ENCODE peak calls at places on chromosomes 6 and 20, in ten cellular contexts. I, A, Z, V, L, J, H, S, B and C are unnamed samples.
A peak's percentile ranks its signal among the peaks of the same experiment; 100 is the strongest.

GRCh38 chr6:97774973-97775372 is 492.0 kb upstream of the MMS22L start:
- DNase-seq in H (no peak), B (no peak), I (no peak), L (no peak), Z (no peak), J (no peak), S (no peak), A (no peak), V (no peak), C (no peak)

GRCh38 chr6:108677357-108677756 is 116.6 kb downstream of the FOXO3 start:
- DNase-seq in Z (no peak), L (no peak), J (no peak), I (no peak), V (no peak), S (no peak), A (no peak), H (no peak), B (no peak), C (no peak)

GRCh38 chr20:6767536-6768227 is at the start of gene BMP2:
- DNase-seq in H (no peak), S (no peak), I (peak; percentile 73), B (no peak), L (peak; percentile 60), J (peak; percentile 68), Z (peak; percentile 53), A (peak; percentile 85), V (peak; percentile 26), C (peak; percentile 38)

GRCh38 chr20:59820204-59821041 is 113.0 kb downstream of the SYCP2 start:
- DNase-seq in V (no peak), S (peak; percentile 83), A (no peak), Z (peak; percentile 26), J (no peak), L (no peak), B (no peak), H (no peak), I (peak; percentile 63), C (no peak)

GRCh38 chr20:588932-589672 is 21.0 kb downstream of the TCF15 start:
- DNase-seq in I (no peak), J (peak; percentile 75), Z (no peak), B (no peak), L (peak; percentile 10), A (no peak), V (no peak), S (no peak), H (no peak), C (no peak)

GRCh38 chr20:17909745-17910345 is 58.7 kb downstream of the SNX5 start:
- DNase-seq in J (no peak), S (no peak), A (peak; percentile 52), Z (no peak), B (no peak), L (no peak), I (no peak), V (no peak), H (no peak), C (no peak)

GRCh38 chr6:19697744-19698290 is 139.4 kb upstream of the ID4 start:
- DNase-seq in B (no peak), I (peak; percentile 72), L (peak; percentile 81), H (no peak), Z (no peak), S (peak; percentile 66), V (no peak), A (peak; percentile 64), J (no peak), C (no peak)

GRCh38 chr20:31580706-31581105 is 24.4 kb upstream of the ID1 start:
- DNase-seq in B (no peak), S (no peak), A (no peak), L (no peak), V (no peak), J (no peak), I (no peak), Z (no peak), H (no peak), C (no peak)

DNA sequence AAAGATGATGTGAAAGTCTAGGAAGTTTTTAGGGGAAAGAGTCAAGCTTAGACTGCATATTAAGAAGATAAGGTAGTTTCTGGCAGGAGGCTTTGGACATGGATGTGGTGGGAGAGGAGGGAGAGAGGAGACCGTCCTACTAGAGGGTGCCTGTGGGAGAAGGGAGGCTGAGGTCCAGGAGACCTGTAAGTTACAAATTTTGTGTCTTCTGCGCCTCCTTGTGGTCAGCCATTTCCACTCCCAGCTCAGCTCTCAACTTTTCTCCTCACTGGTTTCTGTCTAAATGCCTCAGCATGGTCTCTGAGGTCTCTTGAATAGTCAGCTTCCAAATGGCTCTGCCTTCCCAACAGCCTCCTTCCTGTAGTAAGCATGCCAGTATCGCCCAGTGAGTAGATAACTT is 193.4 kb downstream of the UNC5CL start:
- DNase-seq in B (no peak), A (peak; percentile 56), I (peak; percentile 57), L (peak; percentile 46), J (no peak), V (peak; percentile 46), Z (no peak), H (peak; percentile 5), S (peak; percentile 50), C (peak; percentile 57)
- TF ChIP-seq CTCF in B (peak; percentile 35), A (peak; percentile 49), I (peak; percentile 66), L (peak; percentile 62), J (peak; percentile 63), V (peak; percentile 55), Z (no peak), H (peak; percentile 30), S (peak; percentile 84), C (peak; percentile 71)

GRCh38 chr6:53659458-53659857 is 6.1 kb downstream of the KLHL31 start:
- DNase-seq in A (no peak), L (no peak), J (no peak), V (no peak), Z (no peak), B (no peak), H (no peak), I (peak; percentile 64), S (peak; percentile 74), C (no peak)

GRCh38 chr6:53651764-53652401 is 13.7 kb downstream of the KLHL31 start:
- DNase-seq in S (peak; percentile 75), I (peak; percentile 89), V (peak; percentile 82), A (peak; percentile 77), J (peak; percentile 51), L (peak; percentile 51), Z (peak; percentile 54), B (peak; percentile 80), H (peak; percentile 69), C (peak; percentile 63)

GRCh38 chr6:53658992-53659391 is 6.6 kb downstream of the KLHL31 start:
- DNase-seq in L (no peak), I (peak; percentile 35), H (no peak), V (no peak), J (no peak), B (no peak), A (no peak), S (peak; percentile 44), Z (no peak), C (no peak)

GRCh38 chr6:53651149-53651763 is 14.3 kb downstream of the KLHL31 start:
- DNase-seq in B (peak; percentile 71), H (peak; percentile 53), J (peak; percentile 44), A (peak; percentile 86), V (peak; percentile 69), S (peak; percentile 85), L (peak; percentile 86), I (peak; percentile 91), Z (peak; percentile 48), C (peak; percentile 44)

DNA sequence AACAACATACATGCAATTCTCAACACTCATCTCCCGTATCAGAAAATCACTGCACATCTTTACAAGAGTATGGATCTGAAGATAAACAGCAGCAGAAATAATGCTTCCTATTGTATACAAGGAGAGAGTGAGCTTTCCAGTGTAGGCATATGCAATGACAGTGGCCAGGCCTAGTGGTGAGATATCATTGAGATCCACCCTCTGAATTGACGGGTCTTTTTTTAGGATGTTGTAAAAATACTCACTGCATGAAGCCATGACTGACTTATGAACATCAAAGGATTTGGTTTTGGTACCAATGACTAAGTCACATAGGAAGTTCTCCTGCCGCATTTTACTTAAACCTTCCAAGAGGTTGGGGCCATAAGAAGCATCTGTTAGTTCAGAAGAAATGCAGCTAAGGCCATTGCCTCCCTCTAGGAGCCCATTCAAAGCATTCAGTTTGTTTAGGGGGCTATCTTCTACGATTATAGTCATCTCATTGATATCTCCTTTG is 10.8 kb downstream of the KLHL31 start:
- DNase-seq in L (no peak), J (no peak), V (no peak), S (no peak), Z (no peak), A (no peak), H (no peak), I (no peak), B (no peak), C (no peak)
- TF ChIP-seq CTCF in L (no peak), J (no peak), V (no peak), S (no peak), Z (no peak), A (no peak), H (no peak), I (no peak), B (no peak), C (no peak)

GRCh38 chr20:33005908-33006775 is 1.4 kb upstream of the BPIFB2 start:
- DNase-seq in A (no peak), L (no peak), H (no peak), I (no peak), V (no peak), S (no peak), B (no peak), Z (no peak), J (no peak), C (no peak)

GRCh38 chr20:33004141-33004751 is at the start of gene SUN5:
- DNase-seq in B (no peak), I (no peak), V (no peak), Z (no peak), S (no peak), A (no peak), H (no peak), J (no peak), L (no peak), C (no peak)

GRCh38 chr20:33006776-33007375 is 628 bp upstream of the BPIFB2 start:
- DNase-seq in H (no peak), J (no peak), A (no peak), V (no peak), S (no peak), L (no peak), B (no peak), I (no peak), Z (no peak), C (no peak)

GRCh38 chr20:33007376-33008335 is at the start of gene BPIFB2:
- DNase-seq in H (no peak), L (no peak), A (no peak), I (no peak), V (no peak), S (no peak), Z (no peak), J (no peak), B (no peak), C (no peak)

DNA sequence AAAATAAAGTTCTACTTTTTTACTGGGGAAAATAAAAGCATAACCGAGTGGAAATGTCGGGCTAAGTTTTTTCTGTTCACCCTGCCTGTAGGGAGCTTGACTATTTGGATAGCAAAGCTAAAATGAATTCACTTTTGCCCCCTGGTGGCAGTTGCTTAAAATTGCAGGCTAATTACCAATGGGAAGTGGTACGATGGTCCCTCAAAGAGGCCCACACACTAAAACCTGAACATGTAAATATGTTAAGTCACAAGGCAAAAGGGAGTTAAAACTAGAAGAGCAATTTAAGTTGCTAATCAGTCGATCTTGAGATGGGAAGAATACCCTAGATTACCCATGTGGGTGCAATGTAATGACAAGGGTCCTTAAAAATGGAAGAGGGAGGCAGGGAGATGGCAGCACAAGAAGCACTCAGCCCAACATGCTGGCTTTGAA is 916 bp upstream of the SUN5 start:
- DNase-seq in J (peak; percentile 66), B (no peak), A (peak; percentile 31), L (peak; percentile 25), H (no peak), S (no peak), I (no peak), V (no peak), Z (no peak), C (peak; percentile 40)
- TF ChIP-seq CTCF in J (peak; percentile 49), B (peak; percentile 64), A (peak; percentile 31), L (peak; percentile 39), H (peak; percentile 65), S (peak; percentile 31), I (peak; percentile 16), V (no peak), Z (no peak), C (peak; percentile 75)

DNA sequence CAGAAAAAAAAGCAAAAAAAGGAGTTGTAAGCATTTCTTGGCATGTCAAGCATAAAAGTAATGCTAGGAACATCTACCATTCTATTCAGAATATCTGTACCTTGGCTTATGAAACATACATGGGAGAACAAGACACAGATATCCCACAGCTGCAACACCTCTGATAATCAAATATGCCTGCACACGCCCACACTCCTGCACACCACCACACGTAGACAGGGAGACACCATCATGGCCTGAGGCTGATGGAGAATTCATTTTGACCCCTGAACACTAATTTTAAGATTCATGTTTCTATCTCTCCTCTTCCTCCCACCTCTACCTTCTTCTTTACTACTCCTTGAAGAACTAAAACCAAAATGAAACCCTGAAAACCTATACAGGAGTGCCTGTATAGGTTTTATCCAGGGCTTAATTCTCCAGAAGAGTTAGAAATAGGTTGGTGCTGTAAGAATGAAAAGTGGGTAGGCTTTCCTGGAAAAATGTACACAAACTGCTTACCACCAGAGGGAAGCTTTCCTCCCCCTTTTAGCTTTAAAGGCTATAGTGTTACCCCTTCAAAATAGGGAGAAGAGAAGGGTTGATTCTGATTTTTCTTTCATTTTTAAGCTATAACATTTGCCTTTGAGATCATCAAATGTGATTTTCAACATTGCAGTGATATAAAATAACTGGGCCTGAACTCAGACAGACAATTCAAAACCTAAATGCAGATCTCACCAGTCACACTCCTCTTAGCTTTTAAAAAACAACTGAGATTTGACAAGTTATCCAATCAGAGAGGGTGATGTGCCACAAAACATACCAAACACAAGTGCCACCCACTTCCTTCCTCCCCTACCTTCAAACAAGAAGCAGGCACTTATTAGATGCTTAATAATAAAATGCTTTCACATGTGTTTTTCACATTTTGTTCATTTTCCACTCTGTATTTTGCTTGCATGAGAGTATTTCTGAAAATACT is 57.9 kb downstream of the ELOVL5 start:
- DNase-seq in S (no peak), J (no peak), I (no peak), V (no peak), Z (no peak), H (no peak), B (no peak), L (no peak), A (no peak), C (no peak)
- TF ChIP-seq CTCF in S (peak; percentile 13), J (no peak), I (no peak), V (no peak), Z (no peak), H (peak; percentile 31), B (no peak), L (peak; percentile 9), A (no peak), C (no peak)